ENCODE peak calls at places on chromosomes 7 and 10, in four cellular contexts. One of them, this sample, is unnamed.

GRCh38 chr10:114042895-114043531 is 653 bp upstream of the ADRB1 start:
- DNase-seq in ascending aorta: no peak
- DNase-seq in K562: no peak
- DNase-seq in thoracic aorta: no peak
- DNase-seq in this sample: peak

GRCh38 chr10:97267671-97268070 is 24.8 kb downstream of the ARHGAP19 start:
- DNase-seq in thoracic aorta: no peak
- DNase-seq in ascending aorta: no peak
- DNase-seq in K562: no peak
- DNase-seq in this sample: no peak

GRCh38 chr7:50953303-50953702 is 170.6 kb upstream of the GRB10 start:
- DNase-seq in ascending aorta: no peak
- DNase-seq in K562: no peak
- DNase-seq in thoracic aorta: no peak
- DNase-seq in this sample: no peak

GRCh38 chr10:128883126-128884060 is 583.6 kb upstream of the MGMT start:
- DNase-seq in thoracic aorta: no peak
- DNase-seq in ascending aorta: no peak
- DNase-seq in K562: no peak
- DNase-seq in this sample: no peak

GRCh38 chr10:74585231-74586087 is 240.9 kb upstream of the KAT6B start:
- DNase-seq in K562: no peak
- DNase-seq in thoracic aorta: no peak
- DNase-seq in ascending aorta: no peak
- DNase-seq in this sample: no peak

GRCh38 chr10:89946106-89946505 is 244.7 kb downstream of the KIF20B start:
- DNase-seq in thoracic aorta: no peak
- DNase-seq in ascending aorta: no peak
- DNase-seq in K562: no peak
- DNase-seq in this sample: no peak

GRCh38 chr7:5692112-5692844 is 89.2 kb downstream of the RNF216 start:
- DNase-seq in K562: no peak
- DNase-seq in thoracic aorta: peak
- DNase-seq in ascending aorta: peak
- DNase-seq in this sample: no peak

GRCh38 chr7:142671506-142671905 is 77.8 kb upstream of the PRSS1 start:
- DNase-seq in K562: no peak
- DNase-seq in thoracic aorta: no peak
- DNase-seq in ascending aorta: no peak
- DNase-seq in this sample: no peak

GRCh38 chr10:77939561-77940001 is 13.0 kb upstream of the DLG5 start:
- DNase-seq in thoracic aorta: no peak
- DNase-seq in ascending aorta: no peak
- DNase-seq in K562: no peak
- DNase-seq in this sample: no peak

GRCh38 chr10:92080244-92080643 is 156.7 kb downstream of the BTAF1 start:
- DNase-seq in ascending aorta: no peak
- DNase-seq in K562: no peak
- DNase-seq in thoracic aorta: no peak
- DNase-seq in this sample: no peak
- TF ChIP-seq CTCF in ascending aorta: no peak
- TF ChIP-seq CTCF in K562: no peak
- TF ChIP-seq CTCF in thoracic aorta: no peak
- TF ChIP-seq CTCF in this sample: no peak

GRCh38 chr7:105920766-105921165 is 42.3 kb upstream of the CDHR3 start:
- DNase-seq in thoracic aorta: no peak
- DNase-seq in ascending aorta: no peak
- DNase-seq in K562: no peak
- DNase-seq in this sample: no peak
- TF ChIP-seq CTCF in thoracic aorta: no peak
- TF ChIP-seq CTCF in ascending aorta: no peak
- TF ChIP-seq CTCF in K562: no peak
- TF ChIP-seq CTCF in this sample: no peak

GRCh38 chr7:12431886-12432285 is 28.2 kb upstream of the VWDE start:
- DNase-seq in thoracic aorta: no peak
- DNase-seq in K562: no peak
- DNase-seq in ascending aorta: no peak
- DNase-seq in this sample: no peak

GRCh38 chr7:12436896-12437535 is 33.4 kb upstream of the VWDE start:
- DNase-seq in thoracic aorta: no peak
- DNase-seq in ascending aorta: no peak
- DNase-seq in K562: no peak
- DNase-seq in this sample: peak

GRCh38 chr7:12436126-12436525 is 32.5 kb upstream of the VWDE start:
- DNase-seq in K562: no peak
- DNase-seq in thoracic aorta: no peak
- DNase-seq in ascending aorta: no peak
- DNase-seq in this sample: no peak

DNA sequence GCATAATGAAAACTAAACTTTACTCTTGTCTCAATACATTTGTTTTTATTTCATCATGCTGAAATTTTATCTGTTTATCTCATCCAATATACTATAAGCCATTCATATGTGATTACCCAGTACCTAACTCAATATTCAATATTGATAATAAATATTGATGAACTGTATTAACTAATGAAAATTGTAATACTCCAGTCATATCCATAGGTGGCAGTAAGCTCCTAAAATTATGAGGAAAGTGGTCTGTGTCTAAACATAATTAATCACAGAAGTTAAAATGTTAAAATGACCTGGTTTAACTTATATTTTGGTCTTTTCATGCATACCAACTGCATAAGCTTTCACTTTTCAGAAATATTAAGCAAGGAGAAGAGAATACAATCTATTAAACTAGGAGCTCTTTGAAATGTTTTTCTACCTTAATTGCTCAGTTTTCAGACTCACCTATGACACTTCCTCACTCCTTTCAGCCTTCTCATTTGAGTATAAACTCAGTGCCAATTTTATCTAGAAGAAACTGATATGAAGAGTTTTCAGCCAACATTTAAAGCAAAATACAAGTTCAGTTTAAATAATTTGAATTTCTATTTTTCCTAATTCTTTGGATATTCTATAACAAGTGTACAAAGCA is 30.5 kb upstream of the VWDE start:
- DNase-seq in thoracic aorta: no peak
- DNase-seq in ascending aorta: no peak
- DNase-seq in K562: no peak
- DNase-seq in this sample: no peak
- TF ChIP-seq CTCF in thoracic aorta: no peak
- TF ChIP-seq CTCF in ascending aorta: no peak
- TF ChIP-seq CTCF in K562: peak
- TF ChIP-seq CTCF in this sample: peak

GRCh38 chr7:129334473-129334872 is 99.8 kb upstream of the STRIP2 start:
- DNase-seq in thoracic aorta: no peak
- DNase-seq in K562: no peak
- DNase-seq in ascending aorta: no peak
- DNase-seq in this sample: no peak
- TF ChIP-seq CTCF in thoracic aorta: no peak
- TF ChIP-seq CTCF in K562: peak
- TF ChIP-seq CTCF in ascending aorta: no peak
- TF ChIP-seq CTCF in this sample: no peak

GRCh38 chr10:1776127-1776662 is 38.9 kb upstream of the ADARB2 start:
- DNase-seq in thoracic aorta: no peak
- DNase-seq in ascending aorta: no peak
- DNase-seq in K562: no peak
- DNase-seq in this sample: no peak
- TF ChIP-seq CTCF in thoracic aorta: no peak
- TF ChIP-seq CTCF in ascending aorta: no peak
- TF ChIP-seq CTCF in K562: no peak
- TF ChIP-seq CTCF in this sample: no peak

This sample was measured in endothelial cell.